ENCODE peak calls at places on chromosome 16, in seven cellular contexts. H is NCI-H2171 treated with DMSO at 0.1 percent for 48 hours; R is H7; S is activated T-helper 1 cell treated with anti-CD3 and anti-CD28 coated beads, Interleukin-2, amount 50 U/mL, for 16 hours; Z is NCI-H510A treated with DMSO at 0.1 percent for 48 hours; X is A549; J is Calu3. A is an unnamed sample.

GRCh38 chr16:29905668-29906067 is 5.4 kb downstream of the ASPHD1 start:
- DNase-seq in Z (no peak), X (no peak), J (no peak), R (no peak), S (no peak), H (no peak), A (no peak)

GRCh38 chr16:16014329-16015224 is 65.2 kb downstream of the ABCC1 start:
- DNase-seq in X (peak), Z (no peak), R (no peak), S (no peak), H (peak), J (no peak), A (no peak)

GRCh38 chr16:82845076-82845475 is 218.3 kb downstream of the CDH13 start:
- DNase-seq in R (no peak), X (no peak), S (no peak), Z (no peak), H (no peak), J (no peak), A (no peak)

GRCh38 chr16:2428051-2428786 is 1.0 kb upstream of the CCNF start:
- DNase-seq in X (peak), S (no peak), J (peak), Z (no peak), H (peak), R (peak), A (no peak)

GRCh38 chr16:87855852-87856715 is 13.2 kb downstream of the SLC7A5 start:
- DNase-seq in H (no peak), J (peak), S (no peak), X (peak), R (no peak), Z (no peak), A (no peak)

GRCh38 chr16:28100810-28101532 is 37.5 kb upstream of the GSG1L start:
- DNase-seq in H (no peak), J (no peak), Z (no peak), R (no peak), X (no peak), S (no peak), A (no peak)

GRCh38 chr16:85086347-85087291 is 25.7 kb downstream of the CIBAR2 start:
- DNase-seq in H (peak), J (peak), S (peak), R (peak), Z (peak), X (peak), A (peak)

GRCh38 chr16:28321700-28322411 is 29.5 kb downstream of the SBK1 start:
- DNase-seq in J (peak), H (no peak), R (peak), Z (no peak), S (no peak), X (peak), A (peak)

GRCh38 chr16:84726670-84727467 is 27.1 kb downstream of the USP10 start:
- DNase-seq in H (no peak), S (no peak), X (no peak), J (peak), Z (no peak), R (no peak), A (no peak)

GRCh38 chr16:69150146-69150865 is 17.9 kb downstream of the UTP4 start:
- DNase-seq in S (no peak), H (peak), Z (peak), R (peak), X (peak), J (peak), A (peak)

GRCh38 chr16:55502801-55503366 is 6.0 kb upstream of the LPCAT2 start:
- DNase-seq in S (no peak), Z (peak), R (peak), H (no peak), J (peak), X (peak), A (peak)

GRCh38 chr16:57559075-57559790 is 16.8 kb downstream of the ADGRG5 start:
- DNase-seq in R (no peak), S (no peak), X (no peak), J (no peak), Z (no peak), H (no peak), A (no peak)

GRCh38 chr16:25691519-25692091 is at the start of gene HS3ST4:
- DNase-seq in R (peak), J (no peak), X (no peak), S (no peak), H (no peak), Z (peak), A (no peak)

GRCh38 chr16:27286446-27286845 is 17.9 kb upstream of the NSMCE1 start:
- DNase-seq in X (peak), Z (no peak), J (peak), R (no peak), H (no peak), S (no peak), A (no peak)

GRCh38 chr16:53629607-53630312 is 73.9 kb downstream of the RPGRIP1L start:
- DNase-seq in Z (no peak), X (no peak), H (peak), J (no peak), R (no peak), S (no peak), A (no peak)

GRCh38 chr16:70774261-70774660 is 26.7 kb downstream of the VAC14 start:
- DNase-seq in X (no peak), J (no peak), S (no peak), H (no peak), R (no peak), Z (no peak), A (no peak)

GRCh38 chr16:85983606-85984005 is 84.6 kb downstream of the IRF8 start:
- DNase-seq in R (no peak), H (no peak), S (no peak), J (no peak), X (no peak), Z (no peak), A (no peak)

GRCh38 chr16:69798466-69798865 is 36.3 kb downstream of the WWP2 start:
- DNase-seq in H (no peak), Z (no peak), X (no peak), J (no peak), S (no peak), R (peak), A (no peak)

GRCh38 chr16:84841787-84842300 is 22.1 kb downstream of the CRISPLD2 start:
- DNase-seq in J (peak), R (peak), Z (peak), S (no peak), X (no peak), H (peak), A (peak)

GRCh38 chr16:11405331-11406176 is 60.3 kb downstream of the RMI2 start:
- DNase-seq in S (peak), R (peak), Z (no peak), H (no peak), J (peak), X (peak), A (peak)

GRCh38 chr16:74463888-74464287 is 42.6 kb upstream of the CLEC18B start:
- DNase-seq in R (no peak), Z (no peak), H (no peak), X (no peak), J (no peak), S (no peak), A (no peak)

GRCh38 chr16:21523411-21524067 is 75.8 kb upstream of the METTL9 start:
- DNase-seq in Z (no peak), H (no peak), X (no peak), J (no peak), S (no peak), R (no peak), A (no peak)

GRCh38 chr16:84009282-84009681 is 33.3 kb downstream of the SLC38A8 start:
- DNase-seq in H (no peak), X (no peak), R (no peak), S (no peak), Z (no peak), J (no peak), A (no peak)

GRCh38 chr16:61797296-61797695 is 238.9 kb downstream of the CDH8 start:
- DNase-seq in S (no peak), R (no peak), J (no peak), Z (no peak), X (no peak), H (no peak), A (no peak)

GRCh38 chr16:56944954-56945839 is 13.3 kb downstream of the HERPUD1 start:
- DNase-seq in Z (no peak), J (no peak), S (no peak), H (peak), R (no peak), X (no peak), A (no peak)

GRCh38 chr16:68910051-68910450 is 66.7 kb downstream of the TANGO6 start:
- DNase-seq in S (no peak), X (no peak), H (peak), J (no peak), R (no peak), Z (no peak), A (no peak)

A was measured in HCT116.